ENCODE peak calls at places on chromosomes 5 and 9, in seven cellular contexts. A is spleen, S is adrenal gland, W is IMR-90, Q is Peyer's patch, E is HCT116, T is right lobe of liver. Z is an unnamed sample. For H3K36me3, the result is how much of the 10 kb centered on the place peaks cover.

GRCh38 chr5:96936431-96937221 is 746 bp downstream of the LNPEP start:
- DNase-seq in E (no peak), Q (no peak), W (peak), T (peak), A (peak), S (peak), Z (peak)

GRCh38 chr5:102583663-102584062 is 84.9 kb upstream of the SLCO6A1 start:
- DNase-seq in T (no peak), W (peak), Q (no peak), E (peak), S (no peak), A (no peak), Z (no peak)

GRCh38 chr5:89374144-89374784 is 491.3 kb upstream of the MEF2C start:
- DNase-seq in T (no peak), E (no peak), S (no peak), A (no peak), W (no peak), Q (no peak), Z (no peak)

GRCh38 chr5:10446490-10446889 is 4.8 kb downstream of the ROPN1L start:
- DNase-seq in W (no peak), T (no peak), E (no peak), A (no peak), Q (no peak), S (no peak), Z (no peak)

GRCh38 chr9:37412431-37413151 is 9.9 kb upstream of the GRHPR start:
- DNase-seq in T (no peak), W (peak), S (no peak), Q (no peak), E (no peak), A (no peak), Z (no peak)

GRCh38 chr5:59158165-59158564 is 575.3 kb downstream of the RAB3C start:
- DNase-seq in E (no peak), T (no peak), A (no peak), W (peak), Q (no peak), S (no peak), Z (no peak)

GRCh38 chr9:98374385-98375051 is 119.1 kb upstream of the TBC1D2 start:
- DNase-seq in Q (peak), E (no peak), S (no peak), W (peak), A (no peak), T (no peak), Z (no peak)

GRCh38 chr9:93578844-93579243 is 2.5 kb downstream of the PHF2 start:
- DNase-seq in E (no peak), A (no peak), S (peak), T (no peak), W (no peak), Q (no peak), Z (no peak)

GRCh38 chr9:734831-735511 is 106.5 kb upstream of the DMRT1 start:
- DNase-seq in A (no peak), T (no peak), S (no peak), E (no peak), W (peak), Q (no peak), Z (no peak)

GRCh38 chr5:55691265-55692105 is 20.6 kb downstream of the SLC38A9 start:
- DNase-seq in E (peak), W (peak), S (no peak), T (no peak), A (no peak), Q (no peak), Z (no peak)

GRCh38 chr9:27385606-27386005 is 88.7 kb upstream of the EQTN start:
- DNase-seq in Q (no peak), E (no peak), S (no peak), W (no peak), T (peak), A (no peak), Z (no peak)

GRCh38 chr5:174358276-174358675 is 312.8 kb downstream of the NSG2 start:
- DNase-seq in Q (no peak), T (no peak), S (no peak), W (no peak), A (no peak), E (no peak), Z (no peak)

GRCh38 chr5:1479581-1480188 is 34.4 kb upstream of the SLC6A3 start:
- DNase-seq in E (no peak), A (peak), T (peak), Q (no peak), W (peak), S (peak), Z (no peak)

GRCh38 chr5:109297900-109298299 is 111.9 kb downstream of the PJA2 start:
- DNase-seq in T (no peak), A (no peak), S (no peak), W (no peak), Q (no peak), E (no peak), Z (no peak)

GRCh38 chr9:70073193-70073592 is 29.5 kb downstream of the MAMDC2 start:
- DNase-seq in T (no peak), Q (no peak), W (peak), A (no peak), S (no peak), E (no peak), Z (no peak)

GRCh38 chr9:35755071-35755470 is 995 bp upstream of the MSMP start:
- DNase-seq in Q (no peak), E (no peak), A (no peak), T (no peak), W (no peak), S (no peak), Z (no peak)

GRCh38 chr5:103286622-103287021 is 28.1 kb downstream of the MACIR start:
- DNase-seq in S (no peak), E (no peak), W (no peak), T (no peak), Q (no peak), A (no peak), Z (no peak)

GRCh38 chr9:77961541-77961940 is 70.1 kb downstream of the GNAQ start:
- DNase-seq in S (no peak), T (no peak), E (no peak), Q (no peak), W (no peak), A (no peak), Z (no peak)

GRCh38 chr9:107397076-107398049 is 92.2 kb downstream of the KLF4 start:
- DNase-seq in E (no peak), W (peak), Q (no peak), S (no peak), T (no peak), A (no peak), Z (no peak)

GRCh38 chr5:14445581-14446290 is 135.9 kb upstream of the OTULINL start:
- DNase-seq in S (peak), T (no peak), Q (no peak), W (no peak), E (no peak), A (no peak), Z (no peak)

GRCh38 chr5:165735388-165735787 is 2230.0 kb downstream of the MAT2B start:
- DNase-seq in E (no peak), A (no peak), T (no peak), Q (no peak), W (no peak), S (no peak), Z (no peak)

GRCh38 chr9:69188975-69189374 is 14.9 kb downstream of the TJP2 start:
- DNase-seq in S (no peak), Q (no peak), A (no peak), T (no peak), W (no peak), E (no peak), Z (no peak)

GRCh38 chr5:132487095-132487428 is 3.5 kb downstream of the IRF1 start:
- DNase-seq in A (no peak), S (no peak), W (no peak), T (no peak), E (no peak), Q (peak), Z (no peak)

GRCh38 chr5:173016069-173016455 is 32.5 kb downstream of the ATP6V0E1 start:
- DNase-seq in A (no peak), Q (no peak), E (no peak), W (no peak), S (peak), T (no peak), Z (no peak)

GRCh38 chr5:67182406-67182805 is 14.2 kb downstream of the CD180 start:
- DNase-seq in S (peak), E (no peak), Q (no peak), A (peak), W (peak), T (no peak), Z (no peak)

GRCh38 chr9:95102572-95102971 is 214.9 kb downstream of the FANCC start:
- DNase-seq in W (no peak), S (no peak), E (no peak), Q (peak), T (no peak), A (no peak), Z (no peak)

GRCh38 chr5:44952376-44952775 is 143.6 kb downstream of the MRPS30 start:
- DNase-seq in T (no peak), E (peak), Q (no peak), A (no peak), S (no peak), W (peak), Z (no peak)

GRCh38 chr9:113885183-113886002 is 9.3 kb downstream of the ZNF618 start:
- DNase-seq in Q (no peak), S (no peak), W (no peak), A (no peak), E (no peak), T (no peak), Z (no peak)
- H3K4me3 ChIP-seq in Q (no peak), S (peak), W (no peak), A (no peak), E (no peak), T (no peak), Z (no peak)

DNA sequence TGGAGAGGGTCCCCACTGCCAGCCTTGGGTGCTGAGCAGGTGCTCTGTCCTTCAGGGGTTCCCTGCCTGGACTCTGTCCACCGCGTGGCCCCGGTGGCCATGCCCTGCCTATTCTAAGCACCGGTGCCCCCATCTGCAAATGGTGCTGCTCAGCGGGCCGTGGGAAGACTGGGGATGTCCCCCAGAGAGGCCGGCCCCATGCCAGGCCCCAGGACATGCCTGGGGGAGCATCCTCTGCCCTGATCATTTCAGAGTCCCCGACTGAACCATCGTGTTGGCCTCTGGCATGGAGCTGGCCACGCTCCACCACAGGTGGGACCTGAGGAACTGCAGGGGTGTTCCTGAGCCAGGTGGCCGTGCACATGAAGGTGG is 64.7 kb downstream of the RXRA start:
- DNase-seq in Q (no peak), A (peak), W (no peak), S (no peak), E (no peak), T (no peak), Z (no peak)
- TF ChIP-seq POLR2A in Q (no peak), A (no peak), W (no peak), S (no peak), E (no peak), T (no peak), Z (no peak)

GRCh38 chr9:81461196-81461595 is 228.2 kb downstream of the TLE1 start:
- DNase-seq in S (no peak), Q (no peak), A (no peak), E (no peak), W (peak), T (no peak), Z (no peak)
- H3K36me3 ChIP-seq in S (under half), Q (under half), A (under half), E (under half), W (under half), T (under half), Z (under half)

GRCh38 chr5:177432143-177432904 is 5.8 kb downstream of the GRK6 start:
- DNase-seq in E (no peak), T (no peak), Q (peak), W (no peak), S (no peak), A (peak), Z (no peak)
- H3K4me3 ChIP-seq in E (no peak), T (no peak), Q (no peak), W (no peak), S (no peak), A (peak), Z (peak)

DNA sequence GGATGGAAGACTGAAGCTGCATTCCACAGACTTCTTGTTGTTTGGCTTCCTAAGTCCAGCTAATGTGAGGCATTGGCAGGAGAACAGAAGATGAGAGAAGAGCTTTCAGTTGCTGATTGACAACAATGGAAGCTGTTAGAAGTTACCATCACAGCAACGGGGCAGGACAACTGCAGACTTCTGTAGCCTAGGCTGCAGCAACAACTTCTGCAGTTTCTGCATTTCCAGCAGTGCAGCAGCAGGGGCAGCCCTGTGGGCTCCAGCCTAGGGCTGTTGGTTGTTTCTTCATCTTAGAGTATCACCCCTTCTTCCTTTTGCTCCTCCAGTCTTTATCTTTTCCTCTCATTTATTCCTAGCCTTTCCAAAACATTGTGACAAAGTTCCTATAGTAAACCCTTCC is 528.8 kb upstream of the PTGER4 start:
- DNase-seq in Q (no peak), W (peak), A (no peak), E (no peak), T (no peak), S (no peak), Z (no peak)
- TF ChIP-seq POLR2A in Q (no peak), W (no peak), A (no peak), E (no peak), T (no peak), S (no peak), Z (no peak)

DNA sequence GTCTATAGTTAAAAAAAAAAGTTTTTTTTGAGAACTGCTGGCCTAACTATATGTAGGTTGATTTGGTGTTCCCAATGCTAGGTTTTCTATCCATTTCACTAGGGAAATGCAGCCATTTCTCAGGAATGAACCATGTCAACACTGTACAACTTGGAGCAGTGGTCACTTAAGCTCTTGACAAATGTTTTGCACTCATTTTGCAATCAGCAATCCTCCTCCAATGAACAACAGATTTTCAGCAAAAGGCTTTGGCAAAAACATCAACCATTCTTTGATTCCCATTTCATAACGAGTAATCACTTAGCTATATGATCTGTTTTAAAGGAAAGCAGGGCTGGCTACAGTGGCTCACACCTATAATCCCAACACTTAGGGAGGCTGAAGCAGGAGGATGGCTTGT is 17.9 kb downstream of the STRBP start:
- DNase-seq in A (no peak), W (no peak), T (no peak), Q (no peak), S (no peak), E (no peak), Z (no peak)
- H3K36me3 ChIP-seq in A (under half), W (under half), T (under half), Q (under half), S (under half), E (under half), Z (under half)

DNA sequence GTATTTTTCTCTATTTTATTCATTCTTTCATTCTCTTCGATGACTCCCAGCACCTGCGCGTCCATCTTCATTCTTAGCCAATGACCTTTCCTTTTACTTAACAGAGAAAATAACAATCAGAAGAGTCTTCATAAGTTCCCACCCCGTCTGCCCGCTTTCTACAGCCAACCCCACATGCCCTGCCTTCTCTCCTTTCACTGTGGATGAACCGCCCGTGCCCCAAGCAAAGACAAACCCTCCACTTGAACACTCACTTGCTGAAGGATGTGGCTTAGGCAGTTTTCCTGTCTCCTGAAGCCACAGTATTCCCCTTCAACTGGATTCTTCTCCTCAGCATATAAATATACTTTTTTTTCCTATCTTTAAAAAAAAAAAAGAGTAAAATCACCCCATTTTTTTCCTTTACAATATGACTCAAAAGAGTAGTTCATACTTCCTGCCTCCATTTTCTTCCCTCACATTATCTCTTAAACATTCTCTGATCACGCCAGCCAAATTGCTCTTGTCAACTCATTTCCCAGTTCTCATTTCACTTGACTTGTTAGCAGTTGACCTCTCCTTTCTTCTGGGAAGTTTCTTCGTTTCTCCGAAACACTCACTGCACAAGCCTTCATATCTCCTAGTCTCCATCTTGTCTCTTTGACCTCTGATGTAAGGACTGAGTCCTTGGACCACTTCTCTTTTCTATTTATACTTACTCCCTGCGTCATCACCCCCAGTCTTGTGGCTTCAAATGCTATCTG is 11.1 kb downstream of the NIPSNAP3B start:
- DNase-seq in W (no peak), A (peak), E (no peak), S (no peak), Q (no peak), T (no peak), Z (no peak)
- H3K4me3 ChIP-seq in W (no peak), A (no peak), E (no peak), S (no peak), Q (no peak), T (no peak), Z (no peak)

DNA sequence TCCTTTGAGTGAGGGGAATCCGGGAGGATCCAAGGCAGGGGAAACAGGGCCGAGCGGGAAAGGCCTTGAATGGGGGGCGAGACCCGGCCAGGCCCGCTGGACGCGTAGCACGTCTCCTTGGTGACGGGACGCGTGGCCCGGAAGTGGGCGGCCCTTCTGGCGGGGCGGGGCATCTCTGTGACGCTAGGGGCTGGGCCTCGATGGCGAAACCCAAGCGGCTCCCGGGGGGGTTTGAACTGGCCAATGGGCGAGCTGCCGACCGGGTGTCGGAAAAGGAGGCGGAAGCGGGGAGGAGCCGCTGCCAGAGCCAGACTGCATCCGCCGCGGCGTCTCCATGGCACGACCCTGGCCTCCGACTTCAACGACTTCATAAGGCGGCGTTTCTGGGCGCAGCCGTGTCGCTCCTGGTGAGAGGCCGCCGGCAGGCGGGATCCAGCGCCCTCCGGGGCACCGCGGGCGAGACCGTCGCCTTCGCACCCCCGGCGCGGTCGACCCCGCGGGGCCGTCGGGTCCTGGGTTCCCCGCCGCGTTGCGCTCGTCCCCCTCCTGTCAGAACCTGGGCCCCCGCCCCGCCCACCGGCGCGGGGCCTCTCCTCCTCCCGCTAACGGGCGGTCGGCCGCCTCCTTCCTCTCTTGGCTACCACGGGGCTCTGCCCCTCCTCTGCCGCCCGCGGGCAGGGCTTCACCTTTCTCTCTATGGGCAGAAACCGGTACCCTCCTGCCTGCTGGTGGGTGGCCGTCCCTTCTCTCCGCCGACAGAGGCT is at the start of gene ODF2:
- DNase-seq in E (peak), W (peak), Q (peak), T (peak), S (peak), A (peak), Z (peak)
- TF ChIP-seq POLR2A in E (peak), W (peak), Q (peak), T (peak), S (no peak), A (no peak), Z (no peak)

Z was measured in esophagus squamous epithelium.